ENCODE peak calls at places on chromosomes 3 and 15, in nine cellular contexts. C is spleen, E is K562, K is heart left ventricle, P is GM12891, B is body of pancreas, M is stomach, A is IMR-90, F is HepG2. L is an unnamed sample.
A peak's percentile ranks its signal among the peaks of the same experiment; 100 is the strongest.

GRCh38 chr15:45587861-45588170 is 637 bp downstream of the BLOC1S6 start:
- DNase-seq in C (no peak), E (no peak), K (no peak), P (no peak), B (no peak), M (no peak), A (no peak), F (no peak), L (no peak)

GRCh38 chr3:43079536-43080332 is 26.1 kb downstream of the POMGNT2 start:
- DNase-seq in C (peak; percentile 56), E (no peak), K (no peak), P (no peak), B (no peak), M (no peak), A (no peak), F (no peak), L (no peak)

GRCh38 chr3:30495172-30496124 is 111.0 kb upstream of the TGFBR2 start:
- DNase-seq in C (no peak), E (no peak), K (no peak), P (no peak), B (no peak), M (no peak), A (no peak), F (no peak), L (peak; percentile 23)

GRCh38 chr15:76289582-76289981 is 21.7 kb downstream of the ETFA start:
- DNase-seq in C (no peak), E (peak; percentile 31), K (no peak), P (no peak), B (no peak), M (no peak), A (no peak), F (no peak), L (no peak)

GRCh38 chr3:112635674-112636073 is 5.3 kb downstream of the CCDC80 start:
- DNase-seq in C (no peak), E (no peak), K (peak; percentile 36), P (no peak), B (no peak), M (no peak), A (peak; percentile 97), F (no peak), L (no peak)

GRCh38 chr3:172324591-172325203 is 123.6 kb downstream of the GHSR start:
- DNase-seq in C (no peak), E (no peak), K (peak; percentile 49), P (no peak), B (no peak), M (no peak), A (no peak), F (no peak), L (no peak)

GRCh38 chr3:196666001-196666867 is 26.7 kb downstream of the NRROS start:
- DNase-seq in C (no peak), E (no peak), K (no peak), P (no peak), B (no peak), M (no peak), A (peak; percentile 81), F (peak; percentile 91), L (peak; percentile 97)

GRCh38 chr3:64627471-64628321 is 60.1 kb downstream of the ADAMTS9 start:
- DNase-seq in C (no peak), E (no peak), K (no peak), P (no peak), B (no peak), M (no peak), A (peak; percentile 20), F (peak; percentile 75), L (no peak)

GRCh38 chr15:53586815-53587214 is 172.6 kb downstream of the WDR72 start:
- DNase-seq in C (no peak), E (peak; percentile 4), K (no peak), P (peak; percentile 0), B (peak; percentile 65), M (peak; percentile 31), A (no peak), F (peak; percentile 37), L (peak; percentile 56)

GRCh38 chr3:134035836-134036235 is 6.1 kb upstream of the SLCO2A1 start:
- DNase-seq in C (no peak), E (no peak), K (no peak), P (no peak), B (no peak), M (no peak), A (no peak), F (no peak), L (no peak)

GRCh38 chr15:64623347-64624024 is 151.9 kb downstream of the RBPMS2 start:
- DNase-seq in C (no peak), E (no peak), K (no peak), P (no peak), B (no peak), M (no peak), A (peak; percentile 24), F (no peak), L (no peak)

GRCh38 chr3:194101592-194102432 is 34.1 kb upstream of the HES1 start:
- DNase-seq in C (no peak), E (no peak), K (no peak), P (no peak), B (peak; percentile 45), M (peak; percentile 58), A (no peak), F (peak; percentile 90), L (no peak)

GRCh38 chr3:175349181-175349580 is 490.0 kb downstream of the NAALADL2 start:
- DNase-seq in C (no peak), E (no peak), K (no peak), P (no peak), B (no peak), M (no peak), A (no peak), F (no peak), L (no peak)

GRCh38 chr3:142929109-142929508 is 34.4 kb downstream of the PAQR9 start:
- DNase-seq in C (no peak), E (peak; percentile 76), K (no peak), P (no peak), B (peak; percentile 55), M (peak; percentile 53), A (peak; percentile 61), F (peak; percentile 55), L (peak; percentile 70)

GRCh38 chr3:112653209-112653871 is 12.4 kb upstream of the CCDC80 start:
- DNase-seq in C (no peak), E (no peak), K (no peak), P (no peak), B (no peak), M (no peak), A (peak; percentile 98), F (no peak), L (no peak)

GRCh38 chr3:188153949-188154757 is at the start of gene LPP:
- DNase-seq in C (peak; percentile 98), E (no peak), K (peak; percentile 83), P (peak; percentile 55), B (peak; percentile 79), M (peak; percentile 85), A (peak; percentile 77), F (peak; percentile 47), L (peak; percentile 83)

GRCh38 chr3:188151438-188151837 is 2.5 kb upstream of the LPP start:
- DNase-seq in C (no peak), E (no peak), K (no peak), P (no peak), B (no peak), M (no peak), A (peak; percentile 77), F (no peak), L (no peak)

GRCh38 chr3:188150982-188151381 is 3.0 kb upstream of the LPP start:
- DNase-seq in C (no peak), E (no peak), K (no peak), P (no peak), B (no peak), M (no peak), A (peak; percentile 30), F (no peak), L (no peak)

GRCh38 chr3:188153498-188153948 is 434 bp upstream of the LPP start:
- DNase-seq in C (no peak), E (no peak), K (peak; percentile 86), P (peak; percentile 13), B (peak; percentile 86), M (peak; percentile 85), A (peak; percentile 97), F (peak; percentile 88), L (peak; percentile 64)

GRCh38 chr3:188152660-188153497 is 1.1 kb upstream of the LPP start:
- DNase-seq in C (peak; percentile 82), E (no peak), K (no peak), P (no peak), B (peak; percentile 51), M (peak; percentile 49), A (peak; percentile 73), F (no peak), L (peak; percentile 24)
- TF ChIP-seq POLR2A in C (no peak), E (no peak), K (no peak), P (no peak), B (no peak), M (no peak), A (peak; percentile 27), F (no peak), L (no peak)

DNA sequence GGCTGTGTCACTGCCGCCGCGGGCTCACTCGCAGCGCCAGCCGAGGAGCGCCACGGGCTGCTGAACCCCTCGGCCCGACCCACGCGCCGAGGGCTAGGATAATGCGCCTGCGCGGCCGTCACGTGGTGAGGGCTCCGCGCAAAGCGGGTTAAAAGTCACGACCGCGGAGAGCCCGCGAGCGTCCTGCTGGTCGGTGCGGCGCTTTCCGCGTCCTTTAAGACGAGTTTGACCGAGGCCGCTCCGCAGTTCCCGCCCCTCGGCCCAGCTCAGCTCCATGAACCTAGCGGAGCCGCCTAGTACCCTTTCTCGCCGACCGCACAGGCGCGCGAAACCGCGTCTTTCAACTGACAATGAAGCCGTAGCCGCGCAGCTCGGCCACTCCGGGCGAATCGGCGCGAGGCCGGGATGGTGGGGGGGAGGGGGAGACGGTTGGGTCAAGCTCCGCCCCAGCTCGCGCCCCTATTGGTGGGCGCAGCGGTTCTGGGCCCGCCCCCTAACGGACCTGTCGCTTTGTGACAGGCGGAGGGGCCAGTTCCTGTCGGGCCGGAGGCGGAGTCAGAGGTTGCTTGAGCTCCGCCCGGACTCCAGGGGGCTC is 636 bp upstream of the STT3B start:
- DNase-seq in C (peak; percentile 100), E (peak; percentile 99), K (peak; percentile 99), P (peak; percentile 92), B (peak; percentile 99), M (peak; percentile 100), A (peak; percentile 98), F (peak; percentile 94), L (peak; percentile 99)
- TF ChIP-seq POLR2A in C (peak; percentile 79), E (peak; percentile 99), K (peak; percentile 7), P (peak; percentile 85), B (peak; percentile 72), M (no peak), A (peak; percentile 70), F (peak; percentile 95), L (peak; percentile 65)

GRCh38 chr15:55742927-55743614 is at the start of gene PRTG:
- DNase-seq in C (peak; percentile 70), E (peak; percentile 45), K (peak; percentile 79), P (peak; percentile 41), B (peak; percentile 38), M (peak; percentile 65), A (peak; percentile 69), F (peak; percentile 72), L (no peak)
- TF ChIP-seq POLR2A in C (no peak), E (no peak), K (no peak), P (no peak), B (no peak), M (no peak), A (no peak), F (peak; percentile 51), L (no peak)

DNA sequence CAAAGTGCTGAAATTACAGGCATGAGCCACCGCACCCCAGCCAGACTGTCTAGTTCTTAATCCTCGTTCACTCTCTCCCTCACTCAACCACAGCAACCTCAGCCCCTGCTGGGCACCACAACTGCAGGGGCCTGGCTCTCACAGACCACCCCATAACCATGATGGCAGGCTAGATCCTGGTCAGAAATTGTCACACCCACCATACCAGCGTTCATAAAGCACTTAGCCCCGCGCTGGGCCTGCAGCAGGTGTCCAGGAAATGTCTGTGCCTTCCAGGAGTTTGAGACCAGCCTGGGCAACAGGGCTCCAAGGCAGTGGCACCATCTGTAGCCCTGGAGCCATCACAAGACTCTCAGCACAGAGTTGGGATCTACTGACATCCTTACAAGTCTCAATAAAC is 1.9 kb downstream of the SHISA5 start:
- DNase-seq in C (no peak), E (no peak), K (no peak), P (no peak), B (no peak), M (no peak), A (no peak), F (no peak), L (no peak)
- TF ChIP-seq POLR2A in C (no peak), E (no peak), K (no peak), P (no peak), B (no peak), M (no peak), A (no peak), F (no peak), L (no peak)

L was measured in NB4.